ENCODE peak calls at places on chromosomes 6 and 20, in six cellular contexts. W is WTC11, Z is left lung, X is MM.1S, I is cardiac fibroblast, R is transverse colon. C is an unnamed sample.

GRCh38 chr20:36700438-36700837 is 45.5 kb downstream of the NDRG3 start:
- DNase-seq in R (no peak), W (no peak), X (no peak), Z (no peak), I (no peak), C (no peak)

GRCh38 chr6:28838289-28838633 is 85.5 kb downstream of the TRIM27 start:
- DNase-seq in X (peak), Z (peak), I (peak), W (peak), R (peak), C (peak)

GRCh38 chr6:15682965-15683822 is 20.4 kb upstream of the DTNBP1 start:
- DNase-seq in I (no peak), R (peak), W (no peak), X (no peak), Z (no peak), C (no peak)

GRCh38 chr20:17024513-17025105 is 202.2 kb upstream of the PCSK2 start:
- DNase-seq in Z (no peak), R (no peak), W (peak), I (no peak), X (no peak), C (no peak)

GRCh38 chr6:138403801-138404665 is at the start of gene HEBP2:
- DNase-seq in R (peak), Z (peak), I (peak), X (peak), W (peak), C (peak)

GRCh38 chr6:55713411-55713810 is 134.4 kb upstream of the HMGCLL1 start:
- DNase-seq in X (no peak), I (peak), W (no peak), Z (no peak), R (no peak), C (no peak)

GRCh38 chr6:137799950-137800568 is 67.0 kb upstream of the TNFAIP3 start:
- DNase-seq in W (no peak), Z (no peak), X (peak), I (peak), R (peak), C (no peak)

GRCh38 chr6:12679291-12679690 is 37.3 kb upstream of the PHACTR1 start:
- DNase-seq in Z (no peak), W (no peak), R (no peak), X (no peak), I (no peak), C (no peak)

GRCh38 chr6:25652007-25652515 is at the start of gene SCGN:
- DNase-seq in R (peak), W (peak), X (no peak), I (peak), Z (peak), C (peak)

GRCh38 chr6:68473433-68474210 is 161.5 kb upstream of the ADGRB3 start:
- DNase-seq in X (no peak), I (no peak), R (no peak), Z (no peak), W (no peak), C (no peak)

GRCh38 chr6:68468244-68468884 is 166.7 kb upstream of the ADGRB3 start:
- DNase-seq in Z (no peak), X (no peak), W (peak), I (peak), R (no peak), C (no peak)
- TF ChIP-seq CTCF in Z (no peak), X (no peak), W (peak), I (no peak), R (no peak), C (peak)

GRCh38 chr6:33405541-33405940 is 5.3 kb upstream of the PHF1 start:
- DNase-seq in R (no peak), X (no peak), Z (no peak), I (no peak), W (no peak), C (no peak)

GRCh38 chr6:33410050-33410710 is 634 bp upstream of the PHF1 start:
- DNase-seq in R (peak), Z (peak), X (peak), W (peak), I (peak), C (peak)

GRCh38 chr6:33406161-33406560 is 4.7 kb upstream of the PHF1 start:
- DNase-seq in I (no peak), W (no peak), X (no peak), Z (no peak), R (no peak), C (no peak)

GRCh38 chr6:33404884-33405283 is 5.9 kb upstream of the PHF1 start:
- DNase-seq in X (no peak), W (no peak), I (no peak), R (no peak), Z (no peak), C (no peak)

GRCh38 chr6:33407132-33407718 is 3.6 kb upstream of the PHF1 start:
- DNase-seq in X (no peak), R (no peak), I (peak), Z (no peak), W (no peak), C (no peak)
- TF ChIP-seq CTCF in X (peak), R (peak), I (peak), Z (no peak), W (no peak), C (peak)

GRCh38 chr20:62285151-62285550 is 17.6 kb upstream of the ADRM1 start:
- DNase-seq in W (no peak), X (no peak), R (no peak), I (no peak), Z (no peak), C (no peak)
- TF ChIP-seq CTCF in W (no peak), X (no peak), R (no peak), I (no peak), Z (no peak), C (no peak)

GRCh38 chr20:14264869-14265268 is 72.5 kb downstream of the FLRT3 start:
- DNase-seq in I (peak), W (no peak), Z (no peak), R (no peak), X (peak), C (no peak)
- TF ChIP-seq CTCF in I (peak), W (no peak), Z (no peak), R (peak), X (peak), C (peak)

DNA sequence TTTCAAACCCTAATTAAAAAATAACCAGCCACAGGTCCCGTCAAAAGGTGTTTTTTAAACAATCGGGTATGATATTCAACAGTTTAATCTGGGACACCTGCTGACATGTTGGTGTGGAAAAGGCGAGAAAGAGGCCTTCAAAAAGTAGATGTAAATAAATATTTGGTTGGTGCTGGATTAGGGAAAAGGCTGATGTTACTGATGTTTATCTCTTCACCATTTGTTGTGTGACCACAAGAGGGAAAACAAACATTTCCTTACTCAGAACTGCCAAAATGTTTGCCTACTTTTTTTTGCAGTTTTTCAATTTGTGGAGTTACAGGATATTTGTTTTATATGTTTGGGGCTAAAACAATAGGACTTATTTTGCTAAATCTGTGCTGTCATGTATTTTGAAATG is 745 bp downstream of the SASH1 start:
- DNase-seq in X (no peak), R (no peak), I (peak), W (no peak), Z (no peak), C (no peak)
- TF ChIP-seq CTCF in X (no peak), R (no peak), I (peak), W (no peak), Z (no peak), C (peak)

GRCh38 chr20:59077705-59078104 is 35.1 kb upstream of the PRELID3B start:
- DNase-seq in R (no peak), W (no peak), X (no peak), Z (no peak), I (no peak), C (no peak)

GRCh38 chr20:59075934-59076508 is 33.4 kb upstream of the PRELID3B start:
- DNase-seq in W (no peak), X (no peak), I (no peak), R (no peak), Z (no peak), C (no peak)

GRCh38 chr20:59081036-59081435 is 38.5 kb upstream of the PRELID3B start:
- DNase-seq in Z (no peak), R (no peak), I (no peak), X (no peak), W (no peak), C (no peak)

GRCh38 chr20:59074456-59074855 is 31.9 kb upstream of the PRELID3B start:
- DNase-seq in I (peak), W (no peak), X (no peak), Z (no peak), R (no peak), C (no peak)

DNA sequence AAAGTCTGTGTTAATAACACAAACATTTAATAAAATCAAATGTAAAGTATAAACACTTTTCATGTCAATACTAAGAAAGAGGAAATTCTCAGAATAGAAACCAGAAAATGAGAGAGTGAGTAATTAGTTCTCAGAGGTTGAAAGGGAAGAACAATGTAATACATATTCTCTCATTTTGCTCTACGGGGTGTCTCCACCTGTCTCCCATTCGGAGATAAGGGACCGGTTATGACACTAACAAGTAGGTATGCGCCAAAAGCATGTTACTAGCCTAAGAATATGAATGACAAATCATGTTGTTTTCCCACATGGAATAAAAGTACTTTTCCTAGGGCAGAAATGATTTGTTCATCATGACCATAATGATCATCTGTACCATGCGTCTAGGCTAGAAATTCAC is 35.6 kb upstream of the PRELID3B start:
- DNase-seq in X (no peak), W (no peak), I (no peak), R (no peak), Z (no peak), C (no peak)
- TF ChIP-seq CTCF in X (no peak), W (no peak), I (no peak), R (no peak), Z (no peak), C (no peak)

DNA sequence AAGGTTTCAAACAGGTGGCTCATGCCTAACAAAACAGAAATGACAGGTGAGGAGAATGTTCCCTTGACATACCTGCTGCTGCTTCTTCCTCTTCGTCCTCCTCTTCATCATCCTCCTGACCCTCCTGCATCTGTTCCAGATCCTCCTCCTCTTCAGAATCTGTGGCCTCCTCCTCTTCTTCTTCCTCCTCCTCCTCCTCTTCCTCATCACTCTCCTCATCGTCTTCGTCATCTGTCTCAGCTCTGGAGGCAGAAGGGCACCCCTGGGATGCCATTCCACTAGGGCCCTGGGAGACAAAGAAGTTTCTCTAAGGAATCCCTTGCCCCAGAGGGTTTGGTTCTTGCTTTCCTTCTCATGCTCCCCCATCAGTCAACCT is 2.4 kb upstream of the ZBTB22 start:
- DNase-seq in I (no peak), R (no peak), Z (no peak), X (no peak), W (no peak), C (no peak)
- TF ChIP-seq CTCF in I (no peak), R (no peak), Z (no peak), X (no peak), W (no peak), C (no peak)

DNA sequence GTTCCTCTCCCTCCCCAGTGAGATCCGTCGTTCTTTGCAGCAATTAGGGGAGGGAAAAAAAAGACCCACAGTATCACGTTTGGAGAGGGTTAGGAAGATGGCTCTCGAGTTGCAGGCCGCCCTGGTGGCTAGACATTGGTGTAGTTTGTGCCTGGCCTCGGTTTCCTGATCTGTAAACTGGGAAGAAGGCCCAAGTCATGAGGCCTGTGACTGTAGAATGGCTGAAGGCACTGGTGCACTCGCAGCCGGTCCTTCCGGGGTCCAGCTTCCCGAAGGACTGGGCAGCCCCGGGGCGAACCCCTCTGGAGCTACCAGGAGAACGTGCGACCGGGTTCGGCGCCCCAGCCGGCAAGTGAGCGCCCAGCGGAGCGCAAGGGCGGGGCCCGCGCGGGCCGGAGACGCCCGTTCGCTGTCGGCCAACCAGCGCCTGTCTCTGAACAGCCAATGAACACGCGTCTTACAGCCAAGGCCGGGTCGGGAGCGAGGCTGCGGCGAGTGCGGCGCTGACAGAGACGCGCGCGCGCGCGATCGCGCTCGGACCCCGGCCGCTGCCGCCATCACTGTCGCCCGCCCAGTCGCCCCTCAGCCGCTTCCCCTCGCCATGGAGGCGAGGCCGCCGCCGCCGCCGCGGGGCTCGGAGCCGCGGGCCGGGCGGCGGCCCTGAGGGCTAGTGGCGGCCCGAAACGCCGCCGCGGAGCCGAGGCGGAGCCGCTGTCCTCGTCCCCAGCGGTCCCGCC is at the start of gene PTPRA:
- DNase-seq in R (peak), Z (peak), I (peak), X (peak), W (peak), C (peak)
- TF ChIP-seq CTCF in R (no peak), Z (no peak), I (no peak), X (no peak), W (no peak), C (peak)

GRCh38 chr6:18703546-18703945 is 316.4 kb downstream of the RNF144B start:
- DNase-seq in Z (no peak), W (no peak), X (no peak), I (no peak), R (no peak), C (no peak)

DNA sequence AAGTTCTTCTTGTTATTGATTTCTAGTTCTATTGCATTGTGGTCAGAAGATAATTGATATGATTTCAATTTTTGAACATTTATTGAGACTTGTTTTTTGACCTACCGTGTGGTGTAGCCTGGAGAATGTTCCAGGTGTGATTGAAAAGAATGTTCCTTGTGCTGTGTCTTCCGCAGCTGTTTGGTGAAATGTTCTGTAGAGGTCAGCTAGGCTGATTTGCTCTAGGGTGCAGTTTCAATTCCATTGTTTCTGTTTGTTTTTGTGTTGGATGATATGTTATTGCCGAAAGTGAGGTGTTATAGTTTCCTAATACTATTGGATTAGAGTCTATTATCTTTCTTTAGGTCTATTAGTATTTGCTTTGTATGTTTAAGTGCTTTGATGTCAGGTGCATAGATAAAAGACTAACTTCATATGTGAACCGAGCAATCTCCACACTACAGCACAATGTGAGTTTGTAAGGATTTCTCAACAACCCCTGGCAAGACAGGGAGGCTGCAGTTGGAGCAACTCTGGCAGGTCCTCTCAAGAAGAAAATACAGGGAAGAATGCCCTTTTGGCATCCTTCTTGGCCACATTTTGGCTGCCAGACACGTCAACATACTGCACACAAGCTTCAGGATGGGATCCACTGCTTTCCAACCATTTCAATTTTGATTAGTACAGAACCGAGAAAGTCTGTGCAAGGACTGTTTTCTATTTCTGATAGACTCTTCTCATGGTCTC is 320.7 kb downstream of the RNF144B start:
- DNase-seq in I (no peak), Z (no peak), R (no peak), X (no peak), W (no peak), C (no peak)
- TF ChIP-seq CTCF in I (no peak), Z (no peak), R (no peak), X (no peak), W (no peak), C (no peak)

DNA sequence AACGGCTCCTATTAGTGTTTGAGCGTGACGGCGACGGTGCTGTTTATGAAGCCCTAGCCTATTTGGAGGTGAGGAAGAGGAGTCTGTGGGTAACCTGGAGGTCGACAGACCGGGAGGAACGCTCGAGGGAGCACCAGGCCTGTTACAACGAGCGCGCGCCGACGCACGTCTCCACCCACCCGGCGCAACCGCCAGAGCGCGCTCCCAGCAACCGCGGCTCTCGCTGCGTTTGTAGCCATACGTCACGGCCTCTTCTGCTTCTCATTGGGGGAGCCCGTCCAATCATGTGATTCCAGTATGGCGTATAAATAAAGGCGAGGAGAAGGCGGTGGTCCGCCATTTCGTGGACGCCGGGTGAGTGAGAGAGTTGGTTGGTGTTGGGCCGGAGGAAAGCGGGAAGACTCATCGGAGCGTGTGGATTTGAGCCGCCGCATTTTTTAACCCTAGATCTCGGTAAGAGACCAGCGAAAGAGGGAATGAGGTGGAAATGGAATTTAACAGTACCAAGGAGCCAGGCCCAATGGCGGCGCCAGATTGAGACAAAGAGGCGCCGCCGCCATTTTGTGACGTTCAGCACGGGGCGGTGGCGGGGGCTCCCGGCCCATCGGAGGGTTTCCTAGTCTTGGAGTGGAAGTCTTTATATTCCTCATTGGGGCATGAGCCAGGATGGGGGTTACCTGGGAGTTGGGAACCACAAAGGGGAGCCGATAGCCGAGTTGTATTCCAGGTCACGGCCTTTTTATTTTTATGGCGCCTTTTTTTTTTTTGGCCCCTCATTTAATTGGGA is at the start of gene SRSF3:
- DNase-seq in R (peak), I (peak), W (peak), X (peak), Z (peak), C (peak)
- TF ChIP-seq CTCF in R (peak), I (peak), W (no peak), X (peak), Z (peak), C (peak)

C was measured in neural crest cell.